ENCODE peak calls at places on chromosomes 13 and 19, in four cellular contexts. T is psoas muscle, J is neural progenitor cell, X is cardiac fibroblast. C is an unnamed sample.

GRCh38 chr13:111429064-111429558 is 108.7 kb downstream of the TEX29 start:
- DNase-seq in J (peak), X (peak), T (no peak), C (no peak)

GRCh38 chr13:105817498-105817897 is 718.0 kb downstream of the EFNB2 start:
- DNase-seq in J (no peak), T (no peak), X (no peak), C (no peak)

GRCh38 chr19:56595548-56595899 is 422 bp downstream of the ZNF71 start:
- DNase-seq in J (no peak), X (no peak), T (no peak), C (no peak)

GRCh38 chr13:70884196-70884595 is 775.9 kb upstream of the KLHL1 start:
- DNase-seq in J (no peak), T (no peak), X (no peak), C (no peak)

GRCh38 chr13:35884211-35884610 is 247.0 kb downstream of the DCLK1 start:
- DNase-seq in J (no peak), X (no peak), T (no peak), C (no peak)

GRCh38 chr19:39516270-39516669 is 1.3 kb downstream of the SELENOV start:
- DNase-seq in J (no peak), X (no peak), T (no peak), C (no peak)

GRCh38 chr13:83215627-83216026 is 666.6 kb downstream of the SLITRK1 start:
- DNase-seq in T (no peak), X (peak), J (no peak), C (no peak)

GRCh38 chr19:33473644-33474305 is 47.8 kb downstream of the PEPD start:
- DNase-seq in J (no peak), X (peak), T (no peak), C (no peak)

GRCh38 chr13:21076265-21076653 is 14.9 kb upstream of the LATS2 start:
- DNase-seq in T (no peak), J (no peak), X (no peak), C (no peak)

GRCh38 chr19:33194527-33194883 is 375 bp downstream of the LRP3 start:
- DNase-seq in X (no peak), T (no peak), J (peak), C (no peak)

GRCh38 chr19:10651821-10652220 is 2.3 kb upstream of the ILF3 start:
- DNase-seq in T (no peak), X (no peak), J (no peak), C (no peak)

GRCh38 chr19:38617283-38617763 is 430 bp downstream of the MAP4K1 start:
- DNase-seq in T (no peak), X (no peak), J (no peak), C (no peak)

DNA sequence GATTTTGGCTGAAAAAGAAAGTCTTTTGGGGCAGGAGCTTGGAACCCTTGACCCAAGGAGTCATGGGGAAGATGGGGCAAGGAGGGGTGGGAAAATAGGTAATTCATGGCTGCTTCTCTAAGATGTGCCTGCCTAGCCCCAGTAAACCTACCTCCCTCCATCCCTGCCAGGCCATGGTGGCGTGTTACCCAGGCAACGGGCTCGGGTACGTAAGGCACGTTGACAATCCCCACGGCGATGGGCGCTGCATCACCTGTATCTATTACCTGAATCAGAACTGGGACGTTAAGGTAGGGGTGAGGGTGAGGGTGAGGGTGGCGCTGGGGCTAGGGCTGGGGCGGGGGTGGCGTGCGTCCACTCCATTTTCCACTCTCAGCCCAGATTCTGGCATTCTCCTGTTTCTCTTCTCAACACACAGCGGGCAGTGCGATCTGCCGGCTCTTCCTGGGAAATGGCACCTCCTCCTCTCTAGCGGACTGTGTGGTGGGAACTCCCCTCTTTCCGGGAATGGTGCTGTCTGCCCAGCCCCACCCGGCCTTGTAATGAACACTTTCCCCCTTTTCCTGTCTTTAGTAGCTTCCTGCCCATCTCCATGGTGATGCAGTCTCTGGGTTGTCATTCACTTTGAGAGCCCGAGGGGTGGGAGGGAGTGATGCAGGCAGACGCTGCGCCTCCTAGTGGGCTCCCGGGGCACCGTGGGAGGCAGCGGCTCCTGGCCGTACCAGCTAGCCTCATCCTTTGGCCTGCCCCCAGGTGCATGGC is 7.6 kb downstream of the EGLN2 start:
- DNase-seq in J (peak), T (peak), X (peak), C (peak)
- TF ChIP-seq CTCF in J (peak), T (peak), X (peak), C (peak)

GRCh38 chr13:44438234-44438579 is 64.6 kb downstream of the SERP2 start:
- DNase-seq in J (no peak), T (no peak), X (no peak), C (no peak)
- TF ChIP-seq CTCF in J (no peak), T (no peak), X (peak), C (no peak)

DNA sequence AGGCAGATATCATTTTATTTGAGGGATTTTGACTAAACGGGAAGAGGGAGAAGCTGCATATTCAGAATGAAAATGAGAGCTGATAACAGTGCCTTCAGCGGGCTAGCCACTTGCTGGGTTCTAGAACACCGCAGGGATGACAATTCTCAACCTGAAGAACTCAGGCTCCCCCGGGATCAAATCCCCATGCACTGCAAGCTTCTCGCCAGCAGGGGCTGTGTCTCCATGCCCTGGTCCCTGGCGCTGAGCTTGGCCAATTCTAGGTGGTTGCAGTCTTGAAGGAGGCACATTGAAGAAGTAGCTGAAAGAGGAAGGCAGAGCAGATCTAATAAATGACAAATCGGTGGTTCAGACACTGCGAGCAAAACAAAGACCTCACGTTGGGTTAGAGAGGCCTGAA is 128.7 kb downstream of the UQCRFS1 start:
- DNase-seq in X (peak), T (no peak), J (peak), C (no peak)
- TF ChIP-seq CTCF in X (peak), T (no peak), J (peak), C (no peak)

GRCh38 chr13:90414691-90415596 is 932.5 kb upstream of the MIR17HG start:
- DNase-seq in J (no peak), T (no peak), X (peak), C (peak)

GRCh38 chr13:90416519-90416918 is 931.0 kb upstream of the MIR17HG start:
- DNase-seq in X (peak), T (no peak), J (no peak), C (no peak)

GRCh38 chr13:90413548-90413947 is 933.9 kb upstream of the MIR17HG start:
- DNase-seq in T (no peak), X (no peak), J (no peak), C (no peak)

GRCh38 chr13:90415902-90416301 is 931.6 kb upstream of the MIR17HG start:
- DNase-seq in J (no peak), X (no peak), T (no peak), C (no peak)

DNA sequence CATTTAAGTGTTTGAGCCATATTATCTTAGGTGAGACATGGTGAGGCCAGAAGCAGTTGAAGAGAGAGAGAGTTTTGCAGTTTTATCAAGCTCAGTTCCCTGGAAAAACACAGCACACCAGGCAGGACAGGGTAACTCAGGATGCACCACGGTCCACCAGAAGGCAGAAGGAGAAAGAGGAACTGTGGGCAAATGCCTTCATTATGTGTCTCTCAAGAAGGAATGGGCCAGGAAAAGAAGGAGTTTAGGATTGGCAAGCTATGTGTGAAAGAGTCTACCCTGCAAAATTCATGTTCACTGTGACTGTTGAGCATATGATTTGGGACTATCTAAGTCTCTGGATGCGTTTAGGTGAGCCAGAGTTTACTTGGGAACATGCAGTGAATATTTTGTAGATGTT is 934.5 kb upstream of the MIR17HG start:
- DNase-seq in T (no peak), J (no peak), X (no peak), C (no peak)
- TF ChIP-seq CTCF in T (no peak), J (no peak), X (no peak), C (no peak)

GRCh38 chr19:1105217-1105872 is 1.6 kb downstream of the GPX4 start:
- DNase-seq in J (no peak), X (peak), T (no peak), C (no peak)

GRCh38 chr19:1108291-1109031 is 4.7 kb downstream of the GPX4 start:
- DNase-seq in X (no peak), T (peak), J (no peak), C (no peak)

GRCh38 chr19:1107655-1108261 is 4.0 kb downstream of the GPX4 start:
- DNase-seq in T (no peak), X (no peak), J (no peak), C (no peak)

GRCh38 chr19:1105873-1106840 is 2.4 kb downstream of the GPX4 start:
- DNase-seq in T (no peak), J (no peak), X (no peak), C (no peak)

GRCh38 chr19:1106841-1107654 is 3.3 kb downstream of the GPX4 start:
- DNase-seq in X (peak), J (no peak), T (no peak), C (no peak)
- TF ChIP-seq CTCF in X (peak), J (no peak), T (no peak), C (peak)

GRCh38 chr19:3734310-3734600 is 26.1 kb downstream of the TJP3 start:
- DNase-seq in J (no peak), X (no peak), T (no peak), C (no peak)
- TF ChIP-seq CTCF in J (no peak), X (no peak), T (no peak), C (no peak)

DNA sequence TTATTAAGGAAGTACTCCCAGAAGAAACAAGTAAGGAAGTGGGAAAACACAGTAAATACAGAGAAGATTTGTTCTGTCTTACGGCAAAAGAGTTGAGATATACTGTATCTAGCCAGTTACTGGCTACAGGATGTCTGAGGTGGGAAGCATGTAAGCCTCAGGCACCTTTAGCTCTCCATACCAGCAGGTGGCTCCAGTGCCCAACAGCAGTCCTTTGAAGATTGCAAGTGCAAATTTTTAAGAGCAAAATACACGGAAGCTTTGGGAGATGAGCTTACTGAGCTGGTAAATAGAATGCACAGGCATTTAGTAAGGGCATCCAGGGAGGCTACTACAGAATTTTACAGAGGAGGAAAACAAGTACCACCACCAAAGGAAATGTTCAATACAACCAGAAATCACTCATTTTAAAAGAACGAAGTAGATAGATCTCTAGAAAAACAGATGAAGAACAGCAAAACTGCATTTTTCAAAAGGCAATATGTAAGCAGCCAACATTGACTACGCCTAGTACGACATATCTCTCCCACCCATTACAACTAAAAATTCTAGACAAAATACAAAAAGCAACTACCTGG is 57.9 kb upstream of the VSTM2B start:
- DNase-seq in T (no peak), J (peak), X (peak), C (no peak)
- TF ChIP-seq CTCF in T (no peak), J (peak), X (peak), C (peak)

C was measured in retinal pigment epithelial cell.